ENCODE peak calls at places on chromosomes 3 and 15, in six cellular contexts. Z, Q, F, D, H and P are unnamed samples.

GRCh38 chr15:71747128-71748083 is 62.9 kb upstream of the NR2E3 start:
- DNase-seq in Z (peak), Q (no peak), F (peak), D (peak), H (peak), P (no peak)

GRCh38 chr3:51747840-51748239 is 31.2 kb downstream of the IQCF6 start:
- DNase-seq in Z (no peak), Q (no peak), F (no peak), D (no peak), H (no peak), P (no peak)

GRCh38 chr3:141371882-141372281 is 3.6 kb downstream of the ZBTB38 start:
- DNase-seq in Z (no peak), Q (no peak), F (no peak), D (no peak), H (no peak), P (no peak)

GRCh38 chr15:100769043-100769974 is 110.3 kb upstream of the ALDH1A3 start:
- DNase-seq in Z (no peak), Q (no peak), F (no peak), D (no peak), H (no peak), P (no peak)

GRCh38 chr3:10303785-10304184 is 11.0 kb upstream of the GHRL start:
- DNase-seq in Z (no peak), Q (no peak), F (no peak), D (no peak), H (no peak), P (no peak)

GRCh38 chr3:127590593-127591477 is at the start of gene TPRA1:
- DNase-seq in Z (peak), Q (peak), F (peak), D (peak), H (peak), P (peak)

GRCh38 chr3:128496602-128497304 is 3.8 kb upstream of the GATA2 start:
- DNase-seq in Z (peak), Q (no peak), F (peak), D (peak), H (no peak), P (no peak)

GRCh38 chr15:68829068-68829467 is 8.4 kb upstream of the ANP32A start:
- DNase-seq in Z (peak), Q (no peak), F (peak), D (no peak), H (no peak), P (no peak)

GRCh38 chr3:191963182-191963581 is 502.2 kb downstream of the PYDC2 start:
- DNase-seq in Z (no peak), Q (no peak), F (no peak), D (no peak), H (peak), P (no peak)

GRCh38 chr3:196757876-196758739 is 18.5 kb downstream of the PAK2 start:
- DNase-seq in Z (peak), Q (no peak), F (peak), D (peak), H (peak), P (no peak)